ENCODE peak calls at places on chromosomes 6 and 20, in five cellular contexts. One of them, this sample, is unnamed.
A peak's percentile ranks its signal among the peaks of the same experiment; 100 is the strongest.

GRCh38 chr6:75693534-75693933 is 55.5 kb upstream of the MYO6 start:
- DNase-seq in prostate gland: no peak
- DNase-seq in H1: no peak
- DNase-seq in stomach: no peak
- DNase-seq in K562: no peak
- DNase-seq in this sample: no peak

GRCh38 chr6:90294989-90295853 is 1.4 kb downstream of the BACH2 start:
- DNase-seq in prostate gland: peak; percentile 29
- DNase-seq in K562: peak; percentile 31
- DNase-seq in stomach: peak; percentile 31
- DNase-seq in H1: no peak
- DNase-seq in this sample: no peak

GRCh38 chr6:139030539-139030938 is 2.0 kb downstream of the ABRACL start:
- DNase-seq in prostate gland: no peak
- DNase-seq in K562: no peak
- DNase-seq in H1: no peak
- DNase-seq in stomach: no peak
- DNase-seq in this sample: no peak

GRCh38 chr20:11270566-11270965 is 596.8 kb upstream of the JAG1 start:
- DNase-seq in H1: no peak
- DNase-seq in prostate gland: no peak
- DNase-seq in stomach: no peak
- DNase-seq in K562: no peak
- DNase-seq in this sample: no peak

GRCh38 chr6:14984454-14984853 is 261.4 kb upstream of the JARID2 start:
- DNase-seq in prostate gland: no peak
- DNase-seq in K562: no peak
- DNase-seq in stomach: peak; percentile 28
- DNase-seq in H1: no peak
- DNase-seq in this sample: peak; percentile 24

GRCh38 chr6:54802775-54803631 is 43.6 kb upstream of the FAM83B start:
- DNase-seq in stomach: no peak
- DNase-seq in prostate gland: no peak
- DNase-seq in K562: no peak
- DNase-seq in H1: no peak
- DNase-seq in this sample: no peak

GRCh38 chr6:121856296-121856695 is 420.9 kb downstream of the GJA1 start:
- DNase-seq in prostate gland: no peak
- DNase-seq in stomach: no peak
- DNase-seq in H1: no peak
- DNase-seq in K562: no peak
- DNase-seq in this sample: no peak

GRCh38 chr6:155319902-155320301 is 5.6 kb upstream of the TFB1M start:
- DNase-seq in H1: no peak
- DNase-seq in prostate gland: no peak
- DNase-seq in K562: no peak
- DNase-seq in stomach: no peak
- DNase-seq in this sample: no peak

GRCh38 chr20:35617397-35618031 is 1.9 kb downstream of the SPAG4 start:
- DNase-seq in H1: peak; percentile 73
- DNase-seq in prostate gland: no peak
- DNase-seq in stomach: peak; percentile 55
- DNase-seq in K562: peak; percentile 79
- DNase-seq in this sample: no peak

GRCh38 chr20:45781391-45781931 is 10.2 kb downstream of the WFDC3 start:
- DNase-seq in stomach: peak; percentile 74
- DNase-seq in H1: no peak
- DNase-seq in K562: no peak
- DNase-seq in prostate gland: no peak
- DNase-seq in this sample: no peak
- TF ChIP-seq POLR2AphosphoS5 in stomach: peak; percentile 56
- TF ChIP-seq POLR2AphosphoS5 in H1: no peak
- TF ChIP-seq POLR2AphosphoS5 in K562: no peak
- TF ChIP-seq POLR2AphosphoS5 in prostate gland: peak; percentile 22
- TF ChIP-seq POLR2AphosphoS5 in this sample: no peak

GRCh38 chr6:156949376-156949775 is 172.2 kb downstream of the ARID1B start:
- DNase-seq in stomach: no peak
- DNase-seq in prostate gland: no peak
- DNase-seq in H1: no peak
- DNase-seq in K562: no peak
- DNase-seq in this sample: no peak
- H3K4me1 ChIP-seq in stomach: peaks cover 58% of the 10 kb centered on the region
- H3K4me1 ChIP-seq in prostate gland: no peaks in the 10 kb centered on the region
- H3K4me1 ChIP-seq in H1: peaks cover 17% of the 10 kb centered on the region
- H3K4me1 ChIP-seq in K562: peaks cover 3% of the 10 kb centered on the region
- H3K4me1 ChIP-seq in this sample: no peaks in the 10 kb centered on the region

GRCh38 chr6:2939315-2940009 is 31.9 kb downstream of the SERPINB6 start:
- DNase-seq in H1: peak; percentile 42
- DNase-seq in K562: no peak
- DNase-seq in stomach: peak; percentile 23
- DNase-seq in prostate gland: no peak
- DNase-seq in this sample: no peak

GRCh38 chr6:2938632-2939083 is 32.7 kb downstream of the SERPINB6 start:
- DNase-seq in prostate gland: no peak
- DNase-seq in H1: peak; percentile 49
- DNase-seq in stomach: peak; percentile 14
- DNase-seq in K562: peak; percentile 41
- DNase-seq in this sample: no peak

GRCh38 chr6:2940851-2941250 is 30.5 kb downstream of the SERPINB6 start:
- DNase-seq in stomach: no peak
- DNase-seq in H1: peak; percentile 22
- DNase-seq in K562: no peak
- DNase-seq in prostate gland: no peak
- DNase-seq in this sample: no peak

GRCh38 chr6:2938004-2938631 is 33.2 kb downstream of the SERPINB6 start:
- DNase-seq in prostate gland: no peak
- DNase-seq in stomach: peak; percentile 21
- DNase-seq in K562: no peak
- DNase-seq in H1: peak; percentile 41
- DNase-seq in this sample: no peak

DNA sequence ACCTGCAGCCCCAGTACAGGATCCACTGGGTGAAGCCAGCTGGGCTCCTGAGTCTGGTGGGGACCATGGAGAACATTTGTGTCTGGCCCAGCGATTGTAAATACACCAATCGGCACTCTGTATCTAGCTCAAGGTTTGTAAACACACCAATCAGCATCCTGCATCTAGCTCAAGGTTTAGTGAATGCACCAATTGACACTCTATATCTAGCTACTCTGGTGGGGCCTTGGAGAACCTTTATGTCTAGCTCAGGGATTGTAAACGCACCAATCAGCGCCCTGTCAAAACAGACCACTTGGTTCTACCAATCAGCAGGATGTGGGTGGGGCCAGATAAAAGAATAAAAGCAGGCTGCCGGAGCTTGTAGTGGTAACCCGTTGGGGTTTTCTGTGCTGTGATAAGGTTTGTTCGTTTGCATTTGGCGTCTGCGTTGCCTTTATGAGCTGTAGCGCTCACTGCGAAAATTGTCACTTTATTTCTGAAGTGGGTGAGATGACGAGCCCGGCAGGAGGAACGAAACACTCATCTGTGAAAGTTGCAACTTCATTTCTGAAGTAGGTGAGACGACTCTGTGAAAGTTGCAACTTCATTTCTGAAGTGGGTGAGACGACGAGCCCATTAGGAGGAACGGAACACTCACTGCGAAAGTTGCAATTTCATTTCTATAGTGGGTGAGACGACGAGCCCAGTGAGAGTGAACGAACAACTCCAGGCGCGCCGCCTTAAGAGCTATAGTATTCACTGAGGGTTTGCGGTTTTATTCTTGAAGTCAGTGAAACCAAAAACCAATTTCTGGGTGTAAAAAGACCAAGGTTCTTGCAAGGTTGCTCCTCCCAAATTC is 31.1 kb downstream of the SERPINB6 start:
- DNase-seq in H1: peak; percentile 33
- DNase-seq in stomach: peak; percentile 25
- DNase-seq in prostate gland: no peak
- DNase-seq in K562: no peak
- DNase-seq in this sample: peak; percentile 16
- H3K27ac ChIP-seq in H1: no peak overlapping the region
- H3K27ac ChIP-seq in stomach: no peak overlapping the region
- H3K27ac ChIP-seq in prostate gland: no peak overlapping the region
- H3K27ac ChIP-seq in K562: no peak overlapping the region
- H3K27ac ChIP-seq in this sample: no peak overlapping the region

GRCh38 chr20:32675223-32675975 is 1.7 kb upstream of the C20orf203 start:
- DNase-seq in H1: no peak
- DNase-seq in stomach: no peak
- DNase-seq in K562: no peak
- DNase-seq in prostate gland: no peak
- DNase-seq in this sample: no peak

GRCh38 chr20:32672315-32672981 is 1.3 kb downstream of the C20orf203 start:
- DNase-seq in H1: no peak
- DNase-seq in K562: peak; percentile 55
- DNase-seq in stomach: no peak
- DNase-seq in prostate gland: no peak
- DNase-seq in this sample: no peak

GRCh38 chr20:32674362-32674789 is 635 bp upstream of the C20orf203 start:
- DNase-seq in stomach: peak; percentile 56
- DNase-seq in H1: peak; percentile 83
- DNase-seq in K562: peak; percentile 83
- DNase-seq in prostate gland: peak; percentile 18
- DNase-seq in this sample: peak; percentile 68

GRCh38 chr20:32670773-32671455 is 2.8 kb downstream of the C20orf203 start:
- DNase-seq in H1: no peak
- DNase-seq in stomach: no peak
- DNase-seq in K562: no peak
- DNase-seq in prostate gland: no peak
- DNase-seq in this sample: no peak

GRCh38 chr20:32672982-32673727 is 586 bp downstream of the C20orf203 start:
- DNase-seq in stomach: no peak
- DNase-seq in K562: peak; percentile 38
- DNase-seq in H1: no peak
- DNase-seq in prostate gland: no peak
- DNase-seq in this sample: no peak
- TF ChIP-seq POLR2AphosphoS5 in stomach: no peak
- TF ChIP-seq POLR2AphosphoS5 in K562: no peak
- TF ChIP-seq POLR2AphosphoS5 in H1: no peak
- TF ChIP-seq POLR2AphosphoS5 in prostate gland: no peak
- TF ChIP-seq POLR2AphosphoS5 in this sample: no peak

DNA sequence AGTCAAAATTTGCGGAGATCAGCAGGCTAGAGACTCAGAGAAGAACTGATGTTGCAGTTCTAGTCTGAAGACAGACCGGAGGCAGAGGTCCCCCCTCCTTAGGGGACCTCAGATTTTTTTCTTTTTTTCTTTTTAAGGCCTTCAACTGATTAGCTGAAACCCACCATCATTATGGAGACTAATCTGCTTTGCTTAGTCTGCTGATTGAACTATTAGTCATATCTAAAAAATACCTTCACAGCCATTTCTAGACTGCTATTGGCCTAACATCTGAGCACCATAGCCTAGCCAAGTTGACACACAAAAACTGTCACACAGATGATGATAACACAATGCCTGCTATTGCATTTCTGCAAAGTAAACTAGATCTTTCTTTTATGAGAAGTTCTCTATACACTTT is 141.1 kb upstream of the TNFAIP3 start:
- DNase-seq in H1: no peak
- DNase-seq in K562: no peak
- DNase-seq in stomach: no peak
- DNase-seq in prostate gland: no peak
- DNase-seq in this sample: no peak
- H3K4me1 ChIP-seq in H1: no peaks in the 10 kb centered on the region
- H3K4me1 ChIP-seq in K562: no peaks in the 10 kb centered on the region
- H3K4me1 ChIP-seq in stomach: peaks cover 35% of the 10 kb centered on the region
- H3K4me1 ChIP-seq in prostate gland: peaks cover 5% of the 10 kb centered on the region
- H3K4me1 ChIP-seq in this sample: no peaks in the 10 kb centered on the region

GRCh38 chr20:34302312-34302722 is 838 bp downstream of the AHCY start:
- DNase-seq in H1: no peak
- DNase-seq in stomach: no peak
- DNase-seq in K562: peak; percentile 26
- DNase-seq in prostate gland: no peak
- DNase-seq in this sample: no peak
- H3K27ac ChIP-seq in H1: peak overlapping the region; percentile 92
- H3K27ac ChIP-seq in stomach: peak overlapping the region; percentile 96
- H3K27ac ChIP-seq in K562: peak overlapping the region; percentile 92
- H3K27ac ChIP-seq in prostate gland: peak overlapping the region; percentile 91
- H3K27ac ChIP-seq in this sample: peak overlapping the region; percentile 98

This sample was measured in breast epithelium.